ENCODE peak calls at places on chromosome 14, in eight cellular contexts. M is GF-D8; X is left ventricle myocardium superior; I is effector memory CD8-positive, alpha-beta T cell; O is HuH-7; H is Right ventricle myocardium superior; B is HCT116; U is EL. K is an unnamed sample.
A peak's percentile ranks its signal among the peaks of the same experiment; 100 is the strongest.

GRCh38 chr14:101046071-101046470 is 142.5 kb upstream of the RTL1 start:
- DNase-seq in O (no peak), M (no peak), H (no peak), I (no peak), B (no peak), X (no peak), U (no peak), K (no peak)

GRCh38 chr14:76772300-76773187 is 11.3 kb downstream of the VASH1 start:
- DNase-seq in I (no peak), U (peak; percentile 51), O (no peak), X (peak; percentile 61), M (no peak), B (no peak), H (peak; percentile 64), K (peak; percentile 85)

GRCh38 chr14:101404426-101405170 is 156.7 kb upstream of the DIO3 start:
- DNase-seq in M (no peak), O (no peak), I (no peak), B (no peak), U (no peak), H (no peak), X (no peak), K (no peak)

GRCh38 chr14:57692671-57693070 is 173.2 kb downstream of the SLC35F4 start:
- DNase-seq in X (no peak), U (peak; percentile 39), I (no peak), M (no peak), B (peak; percentile 49), O (peak; percentile 17), H (no peak), K (no peak)

GRCh38 chr14:100410056-100410565 is 87.0 kb downstream of the SLC25A47 start:
- DNase-seq in B (no peak), X (no peak), U (no peak), I (no peak), H (no peak), M (no peak), O (no peak), K (peak; percentile 17)

GRCh38 chr14:42965512-42965911 is 1358.8 kb downstream of the LRFN5 start:
- DNase-seq in I (no peak), X (no peak), U (no peak), B (no peak), O (no peak), M (no peak), H (no peak), K (no peak)

GRCh38 chr14:94451091-94451751 is 1.4 kb downstream of the SERPINA11 start:
- DNase-seq in B (no peak), O (peak; percentile 28), H (no peak), X (no peak), M (no peak), U (no peak), I (no peak), K (no peak)

GRCh38 chr14:67491741-67492504 is 3.4 kb upstream of the TMEM229B start:
- DNase-seq in H (peak; percentile 64), U (no peak), B (no peak), O (no peak), M (no peak), I (no peak), X (peak; percentile 71), K (peak; percentile 55)

GRCh38 chr14:20604291-20604690 is 13.1 kb upstream of the RNASE12 start:
- DNase-seq in I (no peak), H (no peak), B (no peak), U (no peak), O (no peak), M (no peak), X (no peak), K (no peak)

GRCh38 chr14:100107236-100107635 is 42.0 kb downstream of the EVL start:
- DNase-seq in B (no peak), I (no peak), X (no peak), M (no peak), H (no peak), U (no peak), O (no peak), K (peak; percentile 11)

GRCh38 chr14:101926620-101927019 is 37.8 kb upstream of the DYNC1H1 start:
- DNase-seq in O (no peak), U (no peak), H (no peak), B (no peak), M (no peak), I (no peak), X (no peak), K (no peak)

GRCh38 chr14:75711796-75712211 is 50.8 kb downstream of the TTLL5 start:
- DNase-seq in I (no peak), U (peak; percentile 83), O (peak; percentile 42), B (peak; percentile 34), X (peak; percentile 69), H (peak; percentile 65), M (no peak), K (peak; percentile 91)

GRCh38 chr14:59925797-59926196 is 5.9 kb downstream of the LRRC9 start:
- DNase-seq in X (no peak), U (no peak), B (no peak), O (no peak), I (no peak), M (no peak), H (no peak), K (no peak)

GRCh38 chr14:46250113-46250703 is 401.4 kb downstream of the RPL10L start:
- DNase-seq in I (no peak), O (no peak), M (no peak), U (peak; percentile 11), X (no peak), H (no peak), B (peak; percentile 19), K (no peak)

GRCh38 chr14:36971263-36971855 is 201.0 kb downstream of the SLC25A21 start:
- DNase-seq in X (no peak), B (no peak), U (no peak), I (no peak), H (no peak), O (no peak), M (no peak), K (no peak)

GRCh38 chr14:51848120-51848519 is 12.3 kb upstream of the GNG2 start:
- DNase-seq in U (no peak), O (no peak), B (no peak), H (no peak), I (no peak), X (no peak), M (no peak), K (no peak)

GRCh38 chr14:36208690-36209278 is 32.3 kb upstream of the PTCSC3 start:
- DNase-seq in B (no peak), U (no peak), X (no peak), M (no peak), I (no peak), H (no peak), O (peak; percentile 20), K (no peak)

GRCh38 chr14:105484069-105484996 is 2.4 kb upstream of the CRIP1 start:
- DNase-seq in M (no peak), O (no peak), X (peak; percentile 69), B (no peak), U (no peak), I (no peak), H (peak; percentile 73), K (no peak)

GRCh38 chr14:37447883-37448391 is 147.1 kb downstream of the FOXA1 start:
- DNase-seq in H (no peak), B (no peak), U (no peak), X (no peak), I (no peak), M (no peak), O (no peak), K (no peak)

GRCh38 chr14:90087433-90087832 is 25.6 kb downstream of the KCNK13 start:
- DNase-seq in M (peak; percentile 44), X (no peak), B (no peak), H (peak; percentile 46), O (peak; percentile 15), U (peak; percentile 30), I (no peak), K (no peak)

GRCh38 chr14:100088226-100088625 is 23.0 kb downstream of the EVL start:
- DNase-seq in I (no peak), O (no peak), B (no peak), U (no peak), M (no peak), H (no peak), X (no peak), K (no peak)

GRCh38 chr14:64190974-64191502 is 103.1 kb downstream of the ESR2 start:
- DNase-seq in M (no peak), I (no peak), H (no peak), U (no peak), O (no peak), B (no peak), X (no peak), K (no peak)

GRCh38 chr14:101379842-101380241 is 181.5 kb upstream of the DIO3 start:
- DNase-seq in U (no peak), I (no peak), X (no peak), O (no peak), M (no peak), H (no peak), B (no peak), K (no peak)

GRCh38 chr14:85280074-85280473 is 249.9 kb upstream of the FLRT2 start:
- DNase-seq in I (no peak), M (no peak), H (no peak), X (no peak), U (peak; percentile 40), O (no peak), B (no peak), K (no peak)

GRCh38 chr14:88154321-88154720 is 149.4 kb downstream of the GPR65 start:
- DNase-seq in U (no peak), X (no peak), B (no peak), O (no peak), H (no peak), I (no peak), M (no peak), K (no peak)

GRCh38 chr14:57845802-57846531 is 19.9 kb downstream of the SLC35F4 start:
- DNase-seq in I (no peak), H (no peak), M (no peak), U (no peak), X (no peak), B (no peak), O (no peak), K (no peak)

GRCh38 chr14:52876806-52877205 is 74.0 kb downstream of the FERMT2 start:
- DNase-seq in O (no peak), X (no peak), B (no peak), M (no peak), H (no peak), U (peak; percentile 34), I (no peak), K (no peak)